ENCODE peak calls at places on chromosomes 6 and 20, in ten cellular contexts. R is pancreas; K is fibroblast of lung; X is left lung; B is CD8-positive, alpha-beta T cell; L is A549; S is aorta; P is HL-60; U is prostate gland; N is hepatocyte. F is an unnamed sample.

GRCh38 chr6:85462673-85463072 is 12.8 kb downstream of the NT5E start:
- DNase-seq in B (no peak), X (no peak), U (no peak), R (no peak), N (no peak), P (no peak), K (no peak), L (no peak), S (no peak), F (no peak)

GRCh38 chr20:2022163-2022562 is 28.3 kb upstream of the PDYN start:
- DNase-seq in U (no peak), K (no peak), B (no peak), R (no peak), S (no peak), L (no peak), X (no peak), N (no peak), P (peak; percentile 26), F (no peak)

GRCh38 chr20:32077192-32077591 is 25.1 kb downstream of the HCK start:
- DNase-seq in S (no peak), U (no peak), L (no peak), P (peak; percentile 80), R (no peak), B (no peak), K (no peak), N (no peak), X (no peak), F (no peak)

GRCh38 chr6:158853072-158853871 is 34.1 kb upstream of the EZR start:
- DNase-seq in R (peak; percentile 89), P (peak; percentile 22), N (peak; percentile 95), L (peak; percentile 97), B (peak; percentile 90), K (peak; percentile 98), U (peak; percentile 86), S (no peak), X (peak; percentile 92), F (peak; percentile 93)

GRCh38 chr6:14216931-14217684 is 99.5 kb downstream of the CD83 start:
- DNase-seq in N (no peak), K (peak; percentile 81), R (no peak), P (no peak), S (no peak), X (no peak), L (no peak), U (no peak), B (no peak), F (peak; percentile 44)

GRCh38 chr20:1184260-1184637 is 532 bp downstream of the TMEM74B start:
- DNase-seq in K (no peak), P (no peak), X (no peak), S (no peak), N (no peak), R (no peak), L (no peak), U (no peak), B (no peak), F (no peak)

GRCh38 chr20:1934578-1935573 is 39.7 kb downstream of the SIRPA start:
- DNase-seq in L (no peak), K (peak; percentile 70), S (peak; percentile 93), X (no peak), U (no peak), B (no peak), P (no peak), N (peak; percentile 61), R (no peak), F (peak; percentile 38)

GRCh38 chr6:21595951-21596378 is 2.4 kb downstream of the SOX4 start:
- DNase-seq in R (peak; percentile 60), L (no peak), X (no peak), U (no peak), K (no peak), N (no peak), S (peak; percentile 80), B (no peak), P (no peak), F (no peak)

GRCh38 chr6:4776493-4776966 is 326 bp downstream of the CDYL start:
- DNase-seq in L (no peak), P (no peak), U (no peak), X (no peak), K (no peak), N (no peak), S (peak; percentile 84), B (peak; percentile 34), R (peak; percentile 82), F (peak; percentile 33)

GRCh38 chr6:159992366-159992765 is 23.5 kb downstream of the IGF2R start:
- DNase-seq in K (no peak), L (no peak), X (no peak), S (no peak), P (no peak), N (no peak), U (no peak), B (no peak), R (no peak), F (no peak)

GRCh38 chr6:159997498-159998101 is 28.7 kb downstream of the IGF2R start:
- DNase-seq in X (no peak), K (no peak), U (no peak), S (no peak), P (no peak), B (no peak), N (no peak), R (no peak), L (no peak), F (no peak)

GRCh38 chr6:159996087-159996622 is 27.3 kb downstream of the IGF2R start:
- DNase-seq in N (no peak), R (no peak), X (no peak), U (no peak), K (no peak), L (no peak), P (no peak), S (no peak), B (no peak), F (no peak)

GRCh38 chr6:159996626-159997497 is 28.0 kb downstream of the IGF2R start:
- DNase-seq in P (no peak), L (no peak), N (no peak), K (no peak), R (peak; percentile 36), S (no peak), B (no peak), X (no peak), U (no peak), F (no peak)

GRCh38 chr6:159995405-159995804 is 26.5 kb downstream of the IGF2R start:
- DNase-seq in P (no peak), K (no peak), N (no peak), S (no peak), L (no peak), B (no peak), U (no peak), R (no peak), X (no peak), F (no peak)
- H3K4me3 ChIP-seq in P (no peak overlapping the region), K (no peak overlapping the region), N (no peak overlapping the region), S (no peak overlapping the region), L (no peak overlapping the region), B (no peak overlapping the region), U (no peak overlapping the region), R (no peak overlapping the region), X (no peak overlapping the region), F (no peak overlapping the region)

DNA sequence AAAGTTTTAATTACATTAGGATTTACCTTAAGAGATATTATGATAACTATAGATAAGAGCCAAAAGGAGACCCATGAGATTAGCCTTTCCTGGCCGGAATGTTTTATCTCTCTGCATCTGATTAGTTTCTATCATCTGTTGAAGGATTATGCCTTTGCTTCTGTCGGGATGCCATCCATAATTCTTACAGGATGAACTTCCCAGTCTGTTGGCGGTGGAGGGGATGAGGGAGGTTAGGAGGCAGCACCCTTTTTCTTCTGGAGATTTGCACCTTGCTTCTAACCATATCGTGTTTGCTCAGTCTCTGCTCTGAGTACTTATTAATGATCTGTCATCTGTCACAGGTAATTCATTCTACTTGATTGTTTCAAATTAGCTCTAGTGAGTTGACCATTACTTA is 292.1 kb downstream of the KHDC1L start:
- DNase-seq in X (no peak), L (no peak), N (no peak), K (no peak), U (no peak), P (no peak), S (no peak), B (no peak), R (no peak), F (no peak)
- H3K4me3 ChIP-seq in X (no peak overlapping the region), L (no peak overlapping the region), N (no peak overlapping the region), K (no peak overlapping the region), U (no peak overlapping the region), P (no peak overlapping the region), S (no peak overlapping the region), B (no peak overlapping the region), R (no peak overlapping the region), F (no peak overlapping the region)

GRCh38 chr6:105136433-105137350 is 43.1 kb downstream of the POPDC3 start:
- DNase-seq in B (no peak), N (peak; percentile 57), R (peak; percentile 75), L (peak; percentile 45), U (peak; percentile 16), P (no peak), X (peak; percentile 50), S (peak; percentile 84), K (peak; percentile 64), F (peak; percentile 65)
- H3K4me3 ChIP-seq in B (peak overlapping the region; percentile 41), N (peak overlapping the region; percentile 96), R (peak overlapping the region; percentile 56), L (peak overlapping the region; percentile 94), U (peak overlapping the region; percentile 70), P (peak overlapping the region; percentile 45), X (peak overlapping the region; percentile 65), S (peak overlapping the region; percentile 94), K (peak overlapping the region; percentile 70), F (peak overlapping the region; percentile 74)

GRCh38 chr6:143750945-143751344 is 73.2 kb downstream of the PHACTR2 start:
- DNase-seq in P (no peak), B (no peak), L (no peak), K (no peak), N (no peak), X (no peak), R (no peak), S (no peak), U (no peak), F (no peak)

GRCh38 chr6:143745160-143746133 is 67.7 kb downstream of the PHACTR2 start:
- DNase-seq in P (no peak), N (peak; percentile 80), L (peak; percentile 88), S (no peak), U (peak; percentile 60), R (no peak), B (no peak), X (peak; percentile 65), K (peak; percentile 88), F (peak; percentile 84)

GRCh38 chr6:143744593-143745151 is 66.9 kb downstream of the PHACTR2 start:
- DNase-seq in L (peak; percentile 34), N (peak; percentile 34), P (no peak), S (no peak), X (no peak), B (no peak), K (peak; percentile 44), R (no peak), U (no peak), F (no peak)

GRCh38 chr6:143746202-143747119 is 68.7 kb downstream of the PHACTR2 start:
- DNase-seq in X (no peak), P (no peak), R (no peak), K (no peak), S (no peak), N (no peak), U (no peak), L (no peak), B (no peak), F (no peak)

DNA sequence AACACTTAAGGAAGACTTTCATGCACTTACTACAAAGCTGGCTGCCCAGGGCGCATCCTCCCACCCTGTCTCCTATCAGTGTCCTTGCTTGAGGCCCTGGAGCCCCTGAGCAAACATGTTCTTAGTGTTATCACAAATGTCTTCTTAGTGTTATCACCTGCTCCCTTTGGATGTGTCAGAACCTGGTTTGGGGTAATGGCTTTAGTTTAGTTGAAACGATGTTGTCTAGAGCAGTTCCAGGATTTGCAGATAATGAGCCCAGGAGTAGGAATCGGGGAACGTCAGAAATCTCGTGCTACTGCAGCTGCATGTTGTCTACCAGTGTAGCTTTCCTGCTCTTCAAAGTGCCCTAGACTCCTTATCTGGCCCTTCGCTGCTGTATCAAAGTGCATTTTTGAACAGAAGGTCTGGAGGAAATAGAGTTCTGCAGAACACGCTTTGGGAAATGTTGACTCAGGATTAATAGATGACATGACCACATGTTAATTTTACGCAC is 69.6 kb downstream of the PHACTR2 start:
- DNase-seq in S (no peak), X (no peak), R (no peak), U (no peak), L (no peak), K (no peak), N (peak; percentile 66), B (no peak), P (no peak), F (no peak)
- H3K4me3 ChIP-seq in S (no peak overlapping the region), X (no peak overlapping the region), R (no peak overlapping the region), U (no peak overlapping the region), L (no peak overlapping the region), K (no peak overlapping the region), N (no peak overlapping the region), B (no peak overlapping the region), P (no peak overlapping the region), F (no peak overlapping the region)

F was measured in astrocyte of the spinal cord.